ENCODE peak calls at places on chromosomes 4 and X, in ten cellular contexts. C is SK-N-SH; F is NCI-H1105; I is fibroblast of the aortic adventitia; S is foreskin keratinocyte; V is islet precursor cell; G is progenitor cell of endocrine pancreas; A is HFF-Myc; T is stimulated activated CD4-positive, alpha-beta T cell treated with anti-CD3 and anti-CD28 coated beads, Interleukin-12 subunit alpha, Interleukin-12 subunit beta, amount 100 ng/mL, for 24 hours; Z is activated CD4-positive, alpha-beta T cell treated with anti-CD3 and anti-CD28 coated beads for 24 hours. M is an unnamed sample.

GRCh38 chr4:629636-629915 is 4.2 kb downstream of the PDE6B start:
- DNase-seq in C (peak; percentile 27), F (no peak), I (no peak), S (no peak), V (no peak), G (no peak), A (no peak), T (no peak), Z (no peak), M (no peak)

GRCh38 chr4:85477538-85477937 is 2.6 kb downstream of the ARHGAP24 start:
- DNase-seq in C (no peak), F (no peak), I (no peak), S (no peak), V (no peak), G (no peak), A (no peak), T (no peak), Z (no peak), M (no peak)

GRCh38 chr4:122117743-122118142 is 34.4 kb upstream of the BLTP1 start:
- DNase-seq in C (no peak), F (no peak), I (peak; percentile 55), S (no peak), V (no peak), G (no peak), A (peak; percentile 78), T (no peak), Z (no peak), M (peak; percentile 31)

GRCh38 chr4:170414961-170415360 is 325.2 kb upstream of the AADAT start:
- DNase-seq in C (no peak), F (no peak), I (no peak), S (no peak), V (no peak), G (no peak), A (no peak), T (no peak), Z (no peak), M (no peak)

GRCh38 chr4:152360045-152360410 is 175.9 kb downstream of the FBXW7 start:
- DNase-seq in C (no peak), F (no peak), I (no peak), S (no peak), V (no peak), G (no peak), A (no peak), T (no peak), Z (no peak), M (no peak)

GRCh38 chr4:83490876-83491450 is 6.1 kb upstream of the ABRAXAS1 start:
- DNase-seq in C (peak; percentile 64), F (no peak), I (peak; percentile 43), S (no peak), V (no peak), G (no peak), A (peak; percentile 6), T (no peak), Z (no peak), M (no peak)

GRCh38 chr4:56513517-56513916 is 7.9 kb downstream of the ARL9 start:
- DNase-seq in C (no peak), F (no peak), I (no peak), S (no peak), V (no peak), G (no peak), A (no peak), T (no peak), Z (no peak), M (no peak)

GRCh38 chr4:29553842-29554241 is 1166.3 kb upstream of the PCDH7 start:
- DNase-seq in C (no peak), F (no peak), I (no peak), S (peak; percentile 79), V (no peak), G (no peak), A (no peak), T (no peak), Z (no peak), M (no peak)

GRCh38 chrX:12139934-12140611 is 1.8 kb downstream of the FRMPD4 start:
- DNase-seq in C (no peak), F (no peak), I (peak; percentile 14), S (peak; percentile 29), V (no peak), G (no peak), A (no peak), T (no peak), Z (no peak), M (no peak)

GRCh38 chrX:23786268-23786815 is 3.4 kb downstream of the SAT1 start:
- DNase-seq in C (no peak), F (no peak), I (peak; percentile 15), S (peak; percentile 59), V (no peak), G (no peak), A (no peak), T (no peak), Z (no peak), M (no peak)

GRCh38 chr4:153684182-153685073 is at the start of gene TLR2:
- DNase-seq in C (peak; percentile 73), F (peak; percentile 9), I (no peak), S (peak; percentile 39), V (peak; percentile 75), G (peak; percentile 51), A (no peak), T (peak; percentile 34), Z (peak; percentile 41), M (no peak)

GRCh38 chrX:73851014-73852009 is 288.3 kb downstream of the CHIC1 start:
- DNase-seq in C (peak; percentile 70), F (no peak), I (peak; percentile 95), S (no peak), V (no peak), G (no peak), A (no peak), T (no peak), Z (no peak), M (peak; percentile 79)

GRCh38 chr4:54230479-54231418 is 1.7 kb downstream of the PDGFRA start:
- DNase-seq in C (peak; percentile 41), F (no peak), I (peak; percentile 90), S (no peak), V (peak; percentile 63), G (peak; percentile 17), A (no peak), T (no peak), Z (no peak), M (no peak)